ENCODE peak calls at places on chromosomes 2 and 18, in four cellular contexts. R, L, S and Q are unnamed samples.

GRCh38 chr2:25339791-25340339 is 1.9 kb downstream of the DNMT3A start:
- DNase-seq in S (peak; percentile 72), R (peak; percentile 82), L (peak; percentile 81), Q (no peak)

GRCh38 chr18:9106800-9107574 is 4.5 kb downstream of the NDUFV2 start:
- DNase-seq in S (no peak), L (no peak), R (no peak), Q (no peak)

GRCh38 chr18:80201739-80202138 is 45.6 kb downstream of the PARD6G start:
- DNase-seq in S (no peak), R (no peak), L (no peak), Q (no peak)

GRCh38 chr2:128411431-128411830 is 92.8 kb upstream of the HS6ST1 start:
- DNase-seq in L (no peak), S (no peak), R (peak; percentile 48), Q (no peak)

GRCh38 chr2:179478771-179479170 is 214.1 kb upstream of the SESTD1 start:
- DNase-seq in R (no peak), S (no peak), L (no peak), Q (no peak)

GRCh38 chr18:67486534-67486933 is 30.0 kb downstream of the DSEL start:
- DNase-seq in S (peak; percentile 63), R (no peak), L (no peak), Q (no peak)

GRCh38 chr2:127076924-127077323 is 30.0 kb downstream of the BIN1 start:
- DNase-seq in S (no peak), R (no peak), L (no peak), Q (no peak)

GRCh38 chr2:88136817-88137216 is 9.0 kb upstream of the FABP1 start:
- DNase-seq in L (no peak), S (no peak), R (no peak), Q (no peak)

GRCh38 chr2:199806179-199806578 is 44.8 kb downstream of the FTCDNL1 start:
- DNase-seq in L (no peak), R (no peak), S (no peak), Q (no peak)

GRCh38 chr18:50817898-50818250 is 1.9 kb downstream of the MRO start:
- DNase-seq in S (no peak), R (no peak), L (no peak), Q (no peak)

GRCh38 chr18:49926076-49926745 is 112.9 kb upstream of the ACAA2 start:
- DNase-seq in S (no peak), R (no peak), L (no peak), Q (no peak)

GRCh38 chr2:35415282-35415681 is 940.3 kb upstream of the CRIM1 start:
- DNase-seq in L (no peak), R (no peak), S (peak; percentile 14), Q (no peak)

GRCh38 chr18:77547757-77548156 is 298.1 kb downstream of the GALR1 start:
- DNase-seq in S (no peak), L (no peak), R (no peak), Q (no peak)

GRCh38 chr18:68121308-68121707 is 593.6 kb downstream of the TMX3 start:
- DNase-seq in R (no peak), L (no peak), S (peak; percentile 19), Q (no peak)

GRCh38 chr18:21096760-21097159 is 14.9 kb downstream of the ROCK1 start:
- DNase-seq in S (no peak), L (no peak), R (no peak), Q (no peak)

GRCh38 chr2:169046440-169047151 is 15.5 kb upstream of the ABCB11 start:
- DNase-seq in L (no peak), S (no peak), R (no peak), Q (no peak)

GRCh38 chr2:96245609-96246390 is 20.0 kb downstream of the TMEM127 start:
- DNase-seq in S (no peak), L (peak; percentile 65), R (no peak), Q (no peak)

GRCh38 chr2:133607679-133608078 is 39.4 kb upstream of the NCKAP5 start:
- DNase-seq in S (no peak), R (no peak), L (no peak), Q (no peak)

GRCh38 chr2:240400319-240401161 is 34.9 kb upstream of the GPC1 start:
- DNase-seq in S (no peak), L (peak; percentile 45), R (peak; percentile 66), Q (no peak)

GRCh38 chr2:191636586-191636985 is 41.4 kb upstream of the NABP1 start:
- DNase-seq in S (no peak), R (no peak), L (no peak), Q (no peak)

GRCh38 chr18:29496276-29496675 is 1319.3 kb upstream of the CDH2 start:
- DNase-seq in L (no peak), S (no peak), R (no peak), Q (no peak)

GRCh38 chr2:229695971-229696370 is 18.4 kb downstream of the DNER start:
- DNase-seq in S (no peak), R (no peak), L (no peak), Q (no peak)

GRCh38 chr2:58667137-58667774 is 426.1 kb upstream of the FANCL start:
- DNase-seq in L (no peak), R (no peak), S (no peak), Q (no peak)

GRCh38 chr2:203579131-203579643 is 44.1 kb upstream of the RAPH1 start:
- DNase-seq in L (no peak), S (peak; percentile 41), R (no peak), Q (no peak)

GRCh38 chr2:240981273-240981672 is 17.1 kb upstream of the SNED1 start:
- DNase-seq in S (no peak), R (peak; percentile 38), L (no peak), Q (no peak)

GRCh38 chr18:10247402-10248117 is 206.9 kb upstream of the APCDD1 start:
- DNase-seq in R (no peak), L (no peak), S (peak; percentile 9), Q (no peak)

GRCh38 chr2:232372231-232373208 is 6.0 kb upstream of the ALPP start:
- DNase-seq in L (peak; percentile 43), S (no peak), R (no peak), Q (no peak)

GRCh38 chr2:92073815-92074548 is 2797.2 kb upstream of the TEKT4 start:
- DNase-seq in L (peak; percentile 47), S (no peak), R (no peak), Q (no peak)

GRCh38 chr2:86788172-86788571 is 2.5 kb downstream of the CD8A start:
- DNase-seq in R (peak; percentile 75), S (no peak), L (no peak), Q (no peak)

GRCh38 chr2:86789687-86790133 is 1.0 kb downstream of the CD8A start:
- DNase-seq in R (no peak), L (no peak), S (peak; percentile 48), Q (no peak)

GRCh38 chr2:86790134-86790827 is 432 bp downstream of the CD8A start:
- DNase-seq in L (no peak), S (peak; percentile 47), R (peak; percentile 79), Q (no peak)

GRCh38 chr2:86787701-86788100 is 3.0 kb downstream of the CD8A start:
- DNase-seq in L (no peak), R (no peak), S (no peak), Q (no peak)

GRCh38 chr2:86788881-86789686 is 1.6 kb downstream of the CD8A start:
- DNase-seq in L (no peak), S (peak; percentile 81), R (peak; percentile 83), Q (no peak)
- H3K27me3 ChIP-seq in L (peaks cover 33% of the 10 kb centered on the region), S (peaks cover 66% of the 10 kb centered on the region), R (peaks cover 44% of the 10 kb centered on the region), Q (peaks cover 6% of the 10 kb centered on the region)

DNA sequence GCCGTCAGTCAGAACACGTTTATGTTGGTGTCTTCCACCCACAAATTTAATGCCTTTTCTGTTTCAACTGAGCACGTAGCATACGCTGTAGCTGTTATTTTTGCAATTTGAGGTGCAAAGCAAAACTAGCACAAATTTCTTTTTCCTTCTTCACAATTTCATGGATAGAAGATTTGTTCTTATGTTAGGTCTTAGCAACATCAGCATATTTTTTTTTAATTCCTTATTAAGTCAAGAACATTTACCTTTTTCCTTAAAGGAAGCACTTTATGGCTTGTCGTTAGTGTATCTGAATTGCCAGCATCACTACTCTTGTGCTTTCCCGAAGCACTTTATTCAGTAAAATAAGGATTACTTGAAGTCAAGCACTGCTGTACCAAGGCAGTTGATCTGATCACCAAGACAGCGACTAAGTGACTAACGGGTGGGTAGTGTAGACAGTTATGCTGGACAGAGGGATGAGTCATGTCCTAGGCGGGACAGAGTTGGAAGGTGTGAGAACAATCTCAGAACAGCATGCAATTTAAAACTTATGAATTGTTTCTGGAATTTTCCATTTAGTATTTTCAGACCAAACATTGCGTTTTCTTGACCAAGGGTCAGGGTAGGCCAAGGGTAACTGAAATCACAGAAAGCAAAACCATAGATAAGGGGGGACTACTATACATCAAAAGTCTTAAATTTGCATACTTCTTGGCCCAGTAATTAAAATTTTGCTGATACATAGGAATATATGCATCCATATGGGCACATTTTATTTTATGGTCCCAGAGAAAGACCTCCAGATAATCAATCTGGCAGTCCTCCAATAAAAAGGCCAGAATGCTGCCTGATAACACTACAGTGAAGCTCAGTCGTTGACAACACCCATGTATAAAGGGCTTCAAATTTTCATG is 13.4 kb downstream of the BABAM2 start:
- DNase-seq in L (no peak), S (no peak), R (no peak), Q (no peak)
- H3K4me1 ChIP-seq in L (peaks cover 24% of the 10 kb centered on the region), S (peaks cover 7% of the 10 kb centered on the region), R (peaks cover 8% of the 10 kb centered on the region), Q (no peaks in the 10 kb centered on the region)

GRCh38 chr2:219446101-219446504 is 11.5 kb downstream of the SPEG start:
- DNase-seq in S (peak; percentile 70), L (peak; percentile 89), R (no peak), Q (no peak)

GRCh38 chr2:219443697-219444023 is 9.0 kb downstream of the SPEG start:
- DNase-seq in R (no peak), L (no peak), S (no peak), Q (no peak)

GRCh38 chr2:219443016-219443696 is 8.5 kb downstream of the SPEG start:
- DNase-seq in L (no peak), R (no peak), S (no peak), Q (no peak)

GRCh38 chr2:219445220-219445631 is 10.6 kb downstream of the SPEG start:
- DNase-seq in L (no peak), R (no peak), S (no peak), Q (no peak)

DNA sequence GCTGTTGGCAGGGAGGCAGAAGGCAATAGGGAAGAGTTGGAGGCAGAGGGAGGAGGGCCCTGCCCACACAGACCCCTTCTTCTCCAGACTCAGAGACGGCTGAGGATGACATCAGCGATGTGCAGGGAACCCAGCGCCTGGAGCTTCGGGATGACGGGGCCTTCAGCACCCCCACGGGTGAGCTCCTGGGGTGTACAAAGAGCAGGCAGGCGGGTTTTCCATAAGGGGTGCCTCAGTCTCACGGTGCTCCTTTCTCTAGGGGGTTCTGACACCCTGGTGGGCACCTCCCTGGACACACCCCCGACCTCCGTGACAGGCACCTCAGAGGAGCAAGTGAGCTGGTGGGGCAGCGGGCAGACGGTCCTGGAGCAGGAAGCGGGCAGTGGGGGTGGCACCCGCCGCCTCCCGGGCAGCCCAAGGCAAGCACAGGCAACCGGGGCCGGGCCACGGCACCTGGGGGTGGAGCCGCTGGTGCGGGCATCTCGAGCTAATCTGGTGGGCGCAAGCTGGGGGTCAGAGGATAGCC is 10.0 kb downstream of the SPEG start:
- DNase-seq in S (no peak), L (peak; percentile 85), R (peak; percentile 68), Q (no peak)
- TF ChIP-seq POLR2AphosphoS5 in S (no peak), L (no peak), R (no peak), Q (no peak)

GRCh38 chr2:72908741-72909140 is 8.6 kb upstream of the EMX1 start:
- DNase-seq in L (peak; percentile 6), S (no peak), R (no peak), Q (no peak)
- H3K27me3 ChIP-seq in L (peaks cover 8% of the 10 kb centered on the region), S (peaks cover 88% of the 10 kb centered on the region), R (peaks cover 41% of the 10 kb centered on the region), Q (peaks cover 71% of the 10 kb centered on the region)

DNA sequence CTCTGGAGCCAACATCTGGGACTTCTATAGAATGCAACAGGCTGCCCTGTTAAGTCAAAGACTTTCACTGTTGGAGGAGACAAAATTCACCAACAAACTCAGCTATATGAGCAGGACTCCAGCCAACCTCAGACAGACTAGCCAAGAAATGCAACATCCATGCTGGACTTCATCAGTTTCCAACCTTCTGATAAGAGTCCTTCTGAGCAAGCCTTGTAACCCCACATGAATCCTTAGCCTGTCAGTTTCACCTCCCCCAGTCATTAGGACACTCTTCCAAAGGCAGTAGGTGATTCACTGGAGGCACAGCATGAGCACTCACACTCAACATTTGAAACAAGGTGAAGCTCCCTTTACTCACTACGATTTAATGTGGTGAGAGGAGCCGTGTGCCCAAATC is 5.8 kb downstream of the TBC1D8 start:
- DNase-seq in R (no peak), S (peak; percentile 43), L (no peak), Q (no peak)
- H3K4me1 ChIP-seq in R (peaks cover 34% of the 10 kb centered on the region), S (peaks cover 72% of the 10 kb centered on the region), L (peaks cover 10% of the 10 kb centered on the region), Q (peaks cover 67% of the 10 kb centered on the region)